ENCODE peak calls at places on chromosome 11, in five cellular contexts. R, W, H, B and S are unnamed samples.

GRCh38 chr11:72541224-72541974 is 107.1 kb upstream of the CLPB start:
- DNase-seq in R (no peak), W (no peak), H (no peak), B (no peak), S (no peak)

GRCh38 chr11:83282084-83282716 is 4.0 kb downstream of the CCDC90B start:
- DNase-seq in R (no peak), W (no peak), H (no peak), B (no peak), S (no peak)

GRCh38 chr11:77155082-77155475 is 27.0 kb downstream of the MYO7A start:
- DNase-seq in R (no peak), W (no peak), H (peak), B (no peak), S (no peak)

GRCh38 chr11:47183031-47183856 is 3.0 kb downstream of the PACSIN3 start:
- DNase-seq in R (no peak), W (no peak), H (no peak), B (no peak), S (no peak)

GRCh38 chr11:66850235-66850587 is 6.7 kb upstream of the LRFN4 start:
- DNase-seq in R (peak), W (no peak), H (no peak), B (peak), S (no peak)

GRCh38 chr11:92251980-92252379 is 27.4 kb downstream of the FAT3 start:
- DNase-seq in R (no peak), W (no peak), H (no peak), B (no peak), S (no peak)

GRCh38 chr11:129503646-129504045 is 128.0 kb downstream of the BARX2 start:
- DNase-seq in R (no peak), W (no peak), H (no peak), B (no peak), S (no peak)

GRCh38 chr11:1372660-1373059 is 17.1 kb upstream of the BRSK2 start:
- DNase-seq in R (no peak), W (no peak), H (peak), B (no peak), S (no peak)

GRCh38 chr11:119538748-119539147 is 115.8 kb upstream of the THY1 start:
- DNase-seq in R (peak), W (no peak), H (no peak), B (no peak), S (no peak)

GRCh38 chr11:106271686-106272085 is 194.2 kb downstream of the AASDHPPT start:
- DNase-seq in R (no peak), W (no peak), H (no peak), B (no peak), S (no peak)

GRCh38 chr11:95877288-95877687 is 46.6 kb downstream of the MTMR2 start:
- DNase-seq in R (no peak), W (no peak), H (no peak), B (no peak), S (no peak)

GRCh38 chr11:112563808-112564207 is 303.1 kb upstream of the PLET1 start:
- DNase-seq in R (no peak), W (no peak), H (no peak), B (no peak), S (no peak)

GRCh38 chr11:131672191-131672590 is 301.8 kb downstream of the NTM start:
- DNase-seq in R (peak), W (no peak), H (no peak), B (peak), S (peak)

GRCh38 chr11:134369656-134370525 is 38.1 kb downstream of the GLB1L2 start:
- DNase-seq in R (peak), W (no peak), H (peak), B (peak), S (no peak)

GRCh38 chr11:128904872-128905344 is 13.8 kb downstream of the KCNJ5 start:
- DNase-seq in R (no peak), W (no peak), H (no peak), B (no peak), S (no peak)

GRCh38 chr11:842370-843002 is at the start of the genes POLR2L and TSPAN4:
- DNase-seq in R (peak), W (peak), H (peak), B (peak), S (peak)

GRCh38 chr11:73728000-73728399 is 32.9 kb downstream of the RAB6A start:
- DNase-seq in R (no peak), W (no peak), H (no peak), B (no peak), S (no peak)

GRCh38 chr11:72738199-72739141 is 13.7 kb downstream of the ARAP1 start:
- DNase-seq in R (no peak), W (peak), H (peak), B (no peak), S (no peak)

GRCh38 chr11:133815636-133816035 is 29.7 kb downstream of the SPATA19 start:
- DNase-seq in R (no peak), W (no peak), H (no peak), B (no peak), S (no peak)

GRCh38 chr11:93591247-93591898 is 48.2 kb upstream of the SMCO4 start:
- DNase-seq in R (no peak), W (no peak), H (no peak), B (no peak), S (no peak)

GRCh38 chr11:79982185-79982584 is 541.4 kb upstream of the TENM4 start:
- DNase-seq in R (no peak), W (no peak), H (no peak), B (no peak), S (no peak)

GRCh38 chr11:61273151-61274078 is 21.7 kb downstream of the VWCE start:
- DNase-seq in R (no peak), W (peak), H (peak), B (no peak), S (no peak)

GRCh38 chr11:14981507-14981906 is 9.4 kb upstream of the CALCA start:
- DNase-seq in R (no peak), W (no peak), H (no peak), B (no peak), S (no peak)

GRCh38 chr11:119664701-119665420 is 64.1 kb downstream of the NECTIN1 start:
- DNase-seq in R (no peak), W (no peak), H (no peak), B (no peak), S (no peak)

DNA sequence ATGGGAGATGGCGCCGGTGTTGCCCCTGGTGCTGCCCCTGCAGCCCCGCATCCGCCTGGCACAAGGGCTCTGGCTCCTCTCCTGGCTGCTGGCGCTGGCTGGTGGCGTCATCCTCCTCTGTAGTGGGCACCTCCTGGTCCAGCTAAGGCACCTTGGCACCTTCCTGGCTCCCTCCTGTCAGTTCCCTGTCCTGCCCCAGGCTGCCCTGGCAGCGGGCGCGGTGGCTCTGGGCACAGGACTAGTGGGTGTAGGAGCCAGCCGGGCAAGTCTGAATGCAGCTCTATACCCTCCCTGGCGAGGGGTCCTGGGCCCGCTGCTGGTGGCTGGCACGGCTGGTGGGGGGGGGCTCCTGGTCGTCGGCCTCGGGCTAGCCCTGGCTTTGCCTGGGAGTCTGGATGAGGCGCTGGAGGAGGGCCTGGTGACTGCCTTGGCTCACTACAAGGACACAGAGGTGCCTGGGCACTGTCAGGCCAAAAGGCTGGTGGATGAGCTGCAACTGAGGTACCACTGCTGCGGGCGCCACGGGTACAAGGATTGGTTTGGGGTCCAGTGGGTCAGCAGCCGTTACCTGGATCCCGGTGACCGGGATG is 313 bp downstream of the ROM1 start:
- DNase-seq in R (no peak), W (peak), H (no peak), B (no peak), S (no peak)
- H3K4me3 ChIP-seq in R (no peak), W (peak), H (peak), B (peak), S (peak)

DNA sequence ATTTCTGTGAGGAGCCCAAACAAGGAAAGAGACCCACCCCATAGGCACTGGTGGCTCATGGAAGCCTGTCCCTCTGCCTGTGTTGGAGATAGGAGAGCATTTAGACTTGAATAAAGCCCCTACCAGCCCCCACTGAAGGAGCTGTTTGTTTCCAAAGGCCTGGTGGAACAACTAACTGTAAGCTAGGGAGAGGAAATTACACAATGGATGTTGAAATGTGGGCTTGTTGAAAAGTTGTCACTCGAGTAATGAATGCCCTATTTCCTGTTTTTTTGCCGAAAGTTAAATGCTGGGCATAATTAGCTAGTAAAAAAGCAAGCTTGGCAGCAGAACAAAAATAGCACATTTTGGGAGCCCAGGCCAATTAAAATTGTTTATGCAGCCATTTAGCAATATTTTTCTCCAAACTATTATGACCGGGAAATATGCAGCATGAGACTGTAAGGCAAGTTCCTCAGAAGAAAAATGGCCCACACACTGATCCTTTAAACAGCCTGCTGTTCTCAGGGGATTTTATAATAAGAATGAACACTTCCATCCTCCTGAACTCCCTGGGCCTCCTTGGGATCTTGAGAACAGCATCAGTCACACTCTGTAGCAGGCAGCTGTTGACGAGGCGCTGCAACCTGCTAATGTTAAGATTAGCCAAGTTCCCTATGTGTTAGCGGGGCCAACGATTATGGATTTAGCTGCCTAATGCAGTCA is 38.6 kb upstream of the LMO2 start:
- DNase-seq in R (no peak), W (no peak), H (no peak), B (no peak), S (no peak)
- H3K4me3 ChIP-seq in R (no peak), W (no peak), H (no peak), B (peak), S (no peak)

DNA sequence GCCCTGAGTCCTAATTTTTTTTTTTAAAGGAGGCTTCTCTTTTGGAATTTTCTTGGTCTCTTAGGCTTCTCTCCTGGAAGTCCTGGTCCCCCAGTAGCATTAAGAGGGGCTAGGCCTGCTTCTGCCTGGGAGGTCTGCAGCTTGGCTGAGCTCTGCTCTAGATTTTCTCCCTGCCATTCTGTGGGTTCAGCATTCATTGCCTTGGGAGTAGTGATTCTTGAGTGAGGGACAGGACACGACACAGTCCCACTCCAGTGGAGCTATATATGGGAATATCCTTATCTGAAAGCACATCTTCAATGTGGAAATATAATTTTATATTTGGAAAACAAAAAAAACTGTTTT is 3.7 kb downstream of the IGSF22 start:
- DNase-seq in R (no peak), W (no peak), H (no peak), B (no peak), S (no peak)
- H3K4me3 ChIP-seq in R (no peak), W (peak), H (peak), B (peak), S (no peak)

GRCh38 chr11:123212406-123212805 is 17.4 kb upstream of the CLMP start:
- DNase-seq in R (no peak), W (no peak), H (no peak), B (no peak), S (no peak)
- H3K4me3 ChIP-seq in R (no peak), W (no peak), H (no peak), B (no peak), S (no peak)

GRCh38 chr11:64762277-64762915 is 2.6 kb upstream of the PYGM start:
- DNase-seq in R (no peak), W (peak), H (peak), B (no peak), S (peak)
- H3K4me3 ChIP-seq in R (no peak), W (no peak), H (no peak), B (no peak), S (no peak)

DNA sequence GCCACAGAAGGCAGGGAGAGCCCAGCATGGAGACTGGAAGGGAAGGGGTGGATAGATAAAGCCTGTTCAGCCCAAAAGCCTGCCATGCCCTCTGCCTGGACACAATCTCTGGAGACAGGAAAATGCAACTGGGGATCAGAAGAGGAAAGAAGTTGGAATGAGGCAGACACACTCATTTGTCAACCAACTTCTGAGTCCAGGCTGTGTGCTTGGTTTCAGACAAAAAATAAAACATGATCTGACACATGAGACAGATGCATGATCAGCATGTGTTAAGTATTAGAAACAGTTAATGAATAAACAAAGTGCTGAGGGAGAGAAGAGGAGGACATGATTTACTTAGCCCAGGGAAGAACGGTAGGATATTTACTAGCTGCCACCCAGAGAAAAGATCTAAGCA is 849 bp downstream of the LRRN4CL start:
- DNase-seq in R (no peak), W (no peak), H (no peak), B (no peak), S (no peak)
- H3K4me3 ChIP-seq in R (no peak), W (peak), H (peak), B (peak), S (no peak)

DNA sequence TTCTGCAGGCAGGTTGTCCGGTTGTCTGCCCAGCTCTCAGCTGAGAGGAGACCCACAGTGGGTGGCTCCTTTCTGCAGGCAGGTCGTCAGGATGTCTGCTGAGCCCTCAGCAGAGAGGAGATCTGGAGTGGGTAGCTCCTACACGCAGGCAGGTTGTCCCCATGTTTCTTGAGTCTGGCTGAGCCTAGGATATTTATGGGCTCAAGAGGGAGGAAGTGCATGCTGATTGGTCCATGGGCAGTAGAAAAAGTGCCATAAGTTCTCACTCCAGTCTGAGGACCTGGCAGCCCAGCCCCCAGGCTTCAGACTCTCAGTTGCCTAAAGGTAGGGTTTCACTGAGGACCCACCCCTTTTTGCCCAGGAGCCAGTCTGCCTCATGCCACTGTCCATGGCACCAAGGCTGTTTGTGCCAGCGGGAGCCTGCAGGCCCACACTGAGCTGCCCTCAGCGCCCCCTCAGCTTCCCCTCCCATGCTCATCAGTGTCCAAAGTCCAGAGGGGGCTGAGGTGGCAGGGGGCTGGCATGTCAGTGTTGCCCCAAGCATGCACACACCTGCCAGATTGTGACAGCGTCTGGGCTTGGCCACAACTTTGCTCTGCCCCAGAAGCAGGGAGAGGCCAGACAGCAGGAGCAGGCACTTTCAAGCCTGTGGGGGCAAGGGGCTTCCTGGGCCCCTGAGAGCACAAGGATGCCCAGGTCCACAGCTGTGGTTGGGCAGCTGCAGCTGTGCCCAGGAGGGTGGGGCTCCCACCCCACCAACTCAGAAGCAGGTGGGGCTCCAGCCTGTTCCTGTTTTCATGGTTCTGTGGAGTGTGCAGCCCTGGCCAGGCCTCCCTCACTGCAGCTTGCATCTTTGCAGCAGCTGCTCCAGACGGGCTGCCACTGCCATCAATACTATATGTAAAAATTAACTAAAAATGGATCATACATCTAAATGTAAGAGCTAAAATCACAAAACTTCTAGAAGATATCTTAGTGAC is 3.8 kb upstream of the RNF141 start:
- DNase-seq in R (no peak), W (no peak), H (no peak), B (no peak), S (no peak)
- H3K4me3 ChIP-seq in R (no peak), W (no peak), H (no peak), B (no peak), S (no peak)

DNA sequence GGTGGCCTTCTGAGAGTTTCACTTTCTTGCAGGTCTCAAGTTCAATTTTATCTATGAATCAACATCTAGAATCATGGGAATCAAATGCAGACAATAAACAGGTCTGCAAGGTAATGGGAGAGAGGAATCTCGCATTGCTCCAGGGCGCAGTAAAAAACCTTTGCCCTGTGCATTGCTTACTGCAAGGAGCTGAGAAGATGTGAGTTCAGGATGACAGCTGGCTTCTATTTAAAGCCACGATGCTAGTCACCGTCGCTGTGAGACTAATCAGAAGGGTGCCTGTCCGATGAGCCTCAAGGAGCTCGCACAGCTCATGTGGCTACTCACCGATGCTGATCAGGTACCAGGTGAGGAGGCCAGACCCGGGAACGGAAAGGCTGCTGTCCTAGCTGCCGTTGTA is 30.2 kb upstream of the APOA1 start:
- DNase-seq in R (no peak), W (no peak), H (no peak), B (no peak), S (no peak)
- H3K4me3 ChIP-seq in R (no peak), W (no peak), H (no peak), B (no peak), S (no peak)

DNA sequence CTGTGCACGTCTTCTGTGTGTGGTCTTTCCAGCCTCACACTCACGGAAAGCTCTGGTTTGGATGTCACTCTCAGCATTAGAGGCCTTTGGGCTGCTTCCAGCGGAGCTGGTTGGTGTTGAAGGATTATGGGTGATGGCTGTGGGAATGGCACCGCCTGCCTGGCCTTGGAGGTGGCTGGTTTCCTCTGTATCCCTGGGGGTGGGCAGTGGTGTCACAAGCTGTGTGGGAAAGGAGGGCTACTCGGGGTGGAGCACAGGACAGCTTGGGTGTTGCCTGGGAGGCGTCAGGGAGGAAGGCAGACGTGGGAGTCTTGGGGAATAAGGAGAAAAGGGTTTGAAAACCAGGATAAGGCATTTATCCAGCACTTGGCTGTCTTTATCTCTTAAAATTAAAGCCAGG is 71.8 kb downstream of the ADAMTS15 start:
- DNase-seq in R (no peak), W (no peak), H (no peak), B (no peak), S (no peak)
- H3K4me3 ChIP-seq in R (no peak), W (no peak), H (no peak), B (no peak), S (no peak)